ENCODE peak calls at places on chromosome X, in four cellular contexts. K, C, D and W are unnamed samples.

GRCh38 chrX:113287761-113288160 is 447.1 kb upstream of the AMOT start:
- DNase-seq in C (no peak), D (no peak), K (no peak), W (no peak)

GRCh38 chrX:40170830-40171512 is 73.2 kb upstream of the BCOR start:
- DNase-seq in K (no peak), D (no peak), C (no peak), W (peak)

GRCh38 chrX:120857240-120857639 is 18.4 kb downstream of the CT47B1 start:
- DNase-seq in D (no peak), K (no peak), C (no peak), W (peak)

GRCh38 chrX:47614618-47615017 is 5.0 kb downstream of the SYN1 start:
- DNase-seq in K (no peak), C (no peak), D (no peak), W (no peak)

GRCh38 chrX:18406531-18407266 is 18.7 kb upstream of the CDKL5 start:
- DNase-seq in D (no peak), K (peak), C (peak), W (peak)

GRCh38 chrX:104566921-104567501 is 1.0 kb downstream of the IL1RAPL2 start:
- DNase-seq in C (no peak), D (no peak), K (no peak), W (peak)

GRCh38 chrX:77174680-77175336 is 272.4 kb upstream of the FGF16 start:
- DNase-seq in K (no peak), D (peak), C (no peak), W (peak)

GRCh38 chrX:39759526-39760224 is 338.1 kb downstream of the BCOR start:
- DNase-seq in K (peak), D (peak), C (peak), W (peak)

GRCh38 chrX:150463566-150463965 is 100.4 kb downstream of the MAMLD1 start:
- DNase-seq in C (no peak), K (no peak), D (no peak), W (no peak)

GRCh38 chrX:125678258-125678657 is 358.6 kb downstream of the TEX13C start:
- DNase-seq in D (no peak), K (no peak), C (no peak), W (no peak)

GRCh38 chrX:46500054-46500453 is 45.2 kb downstream of the ZNF674 start:
- DNase-seq in D (no peak), K (no peak), C (no peak), W (no peak)

GRCh38 chrX:74242050-74242449 is 61.9 kb upstream of the ZCCHC13 start:
- DNase-seq in C (peak), D (no peak), K (peak), W (peak)

GRCh38 chrX:124212622-124213021 is 119.8 kb upstream of the TEX13D start:
- DNase-seq in C (peak), K (peak), D (no peak), W (no peak)

GRCh38 chrX:39739585-39739984 is 358.2 kb downstream of the BCOR start:
- DNase-seq in D (no peak), K (no peak), C (no peak), W (no peak)

GRCh38 chrX:11575332-11575731 is 90.4 kb downstream of the ARHGAP6 start:
- DNase-seq in K (no peak), C (no peak), D (no peak), W (no peak)

GRCh38 chrX:82141942-82142341 is 940.0 kb downstream of the SH3BGRL start:
- DNase-seq in D (no peak), C (no peak), K (no peak), W (no peak)

DNA sequence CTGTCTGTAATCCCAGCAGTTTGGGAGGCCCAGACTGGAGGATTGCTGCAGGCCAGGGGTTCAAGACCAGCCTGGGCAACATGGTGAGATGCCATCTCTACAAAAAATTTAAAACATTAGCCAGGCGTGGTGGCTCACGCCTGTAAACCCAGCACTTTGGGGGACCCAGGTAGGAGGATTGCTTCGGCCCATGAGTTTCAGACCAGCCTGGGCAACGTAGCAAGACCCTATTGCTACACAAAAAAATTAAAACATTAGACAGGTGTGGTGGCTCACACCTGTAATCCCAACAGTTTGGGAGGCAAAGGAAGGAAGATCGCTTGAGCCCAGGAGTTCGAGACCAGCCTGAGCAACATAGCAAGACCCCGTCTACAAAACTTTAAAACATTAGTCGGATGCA is 1.3 kb downstream of the DHRSX start:
- DNase-seq in D (peak), K (no peak), C (no peak), W (no peak)
- H3K4me3 ChIP-seq in D (peak), K (peak), C (peak), W (peak)

GRCh38 chrX:153925739-153926593 is at the start of gene ARHGAP4:
- DNase-seq in K (no peak), D (no peak), C (no peak), W (no peak)
- H3K4me3 ChIP-seq in K (no peak), D (peak), C (peak), W (peak)

DNA sequence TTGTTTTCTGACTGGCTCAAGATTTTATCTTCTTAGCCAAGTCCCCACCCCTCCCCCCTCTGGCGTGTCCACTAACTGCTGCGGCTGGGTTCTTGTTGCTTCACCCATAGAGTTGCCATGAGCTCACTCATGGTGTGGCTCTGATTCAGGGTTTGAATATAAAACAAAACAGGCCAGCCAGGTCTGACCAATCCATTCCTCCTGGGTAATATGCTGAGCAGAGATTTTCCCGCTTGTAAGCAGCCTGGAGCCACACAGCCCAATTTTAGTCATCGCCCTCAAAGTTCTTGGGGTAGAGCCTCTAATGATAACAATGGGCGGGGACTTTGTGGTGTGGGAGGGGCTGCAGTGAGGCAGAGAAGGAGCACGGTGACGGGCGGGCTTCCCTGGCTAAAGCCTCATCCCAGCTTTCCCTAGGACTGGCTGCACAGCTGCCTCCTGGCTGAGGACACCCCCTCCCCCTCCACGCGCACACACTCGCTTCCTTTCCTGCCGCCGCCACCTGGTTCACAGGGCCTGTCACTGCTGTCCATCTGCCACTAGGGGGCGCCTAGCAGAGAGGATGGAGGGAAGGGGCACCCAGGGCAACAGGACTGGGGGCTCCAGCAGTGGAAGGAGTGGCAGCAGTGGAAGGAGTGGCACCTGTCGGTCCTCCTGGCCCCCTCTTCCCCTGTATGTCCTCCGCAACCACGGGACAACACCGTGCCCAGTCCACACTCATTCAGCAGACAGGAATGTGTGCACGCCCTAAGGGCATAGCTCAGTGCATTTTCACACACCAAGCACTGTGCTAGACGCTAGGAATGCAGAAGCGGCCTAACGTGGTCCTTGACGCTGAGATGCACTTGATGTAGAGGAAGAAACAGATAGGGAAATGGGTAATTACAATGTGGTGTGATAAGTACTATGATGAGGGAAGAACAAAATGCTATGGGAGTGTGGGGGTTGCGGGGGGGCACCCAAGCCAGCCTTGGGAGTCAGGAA is 26.8 kb downstream of the PRPS1 start:
- DNase-seq in D (peak), K (peak), C (peak), W (peak)
- H3K4me3 ChIP-seq in D (no peak), K (peak), C (peak), W (peak)

GRCh38 chrX:71493111-71493613 is 39.7 kb upstream of the OGT start:
- DNase-seq in C (peak), D (no peak), K (no peak), W (no peak)

GRCh38 chrX:71487814-71488213 is 45.1 kb upstream of the OGT start:
- DNase-seq in C (no peak), D (no peak), K (no peak), W (no peak)

GRCh38 chrX:71489540-71489939 is 43.4 kb upstream of the OGT start:
- DNase-seq in K (no peak), C (peak), D (no peak), W (no peak)

GRCh38 chrX:71496476-71496875 is 36.4 kb upstream of the OGT start:
- DNase-seq in K (no peak), D (no peak), C (no peak), W (no peak)

GRCh38 chrX:71492086-71493065 is 40.5 kb upstream of the OGT start:
- DNase-seq in D (peak), K (peak), C (peak), W (peak)
- H3K4me3 ChIP-seq in D (peak), K (peak), C (peak), W (peak)

GRCh38 chrX:1106478-1107210 is 105.8 kb downstream of the CRLF2 start:
- DNase-seq in K (no peak), C (no peak), D (peak), W (no peak)

GRCh38 chrX:1109580-1110119 is 102.8 kb downstream of the CRLF2 start:
- DNase-seq in C (no peak), K (no peak), D (no peak), W (no peak)

GRCh38 chrX:1112321-1112720 is 100.1 kb downstream of the CRLF2 start:
- DNase-seq in C (no peak), K (no peak), D (no peak), W (no peak)

GRCh38 chrX:1108451-1109445 is 103.7 kb downstream of the CRLF2 start:
- DNase-seq in D (peak), K (no peak), C (no peak), W (no peak)

GRCh38 chrX:1111543-1112300 is 100.7 kb downstream of the CRLF2 start:
- DNase-seq in C (no peak), D (no peak), K (no peak), W (no peak)
- H3K4me3 ChIP-seq in C (no peak), D (no peak), K (no peak), W (no peak)

DNA sequence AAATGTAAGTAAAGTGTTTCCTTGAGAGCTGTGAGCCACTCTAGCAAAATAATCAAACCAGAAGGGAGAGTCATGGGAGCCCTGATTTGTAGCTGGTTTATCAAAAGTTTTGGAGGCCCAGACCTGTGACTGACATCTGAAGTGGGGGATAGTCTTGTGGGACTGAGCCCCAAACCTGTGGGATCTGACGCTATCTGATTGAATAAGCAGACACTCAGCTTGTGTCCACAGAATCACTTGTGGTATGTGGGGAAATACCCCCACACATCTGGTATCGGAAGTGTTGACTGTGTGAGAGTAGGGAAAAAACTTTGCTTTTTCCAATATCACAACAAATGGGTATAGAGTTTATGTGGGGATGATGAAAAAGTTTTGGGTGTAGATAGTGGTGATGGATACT is 35.4 kb downstream of the FUNDC1 start:
- DNase-seq in K (no peak), C (no peak), D (no peak), W (no peak)
- H3K4me3 ChIP-seq in K (no peak), C (no peak), D (no peak), W (no peak)

GRCh38 chrX:134240209-134240608 is 3.2 kb downstream of the CCDC160 start:
- DNase-seq in C (no peak), K (no peak), D (no peak), W (no peak)

GRCh38 chrX:134239016-134239415 is 2.0 kb downstream of the CCDC160 start:
- DNase-seq in K (no peak), D (no peak), C (no peak), W (peak)

GRCh38 chrX:134236690-134237362 is at the start of gene CCDC160:
- DNase-seq in C (no peak), D (no peak), K (peak), W (peak)

GRCh38 chrX:134235236-134235635 is 1.7 kb upstream of the CCDC160 start:
- DNase-seq in D (no peak), K (no peak), C (no peak), W (peak)

DNA sequence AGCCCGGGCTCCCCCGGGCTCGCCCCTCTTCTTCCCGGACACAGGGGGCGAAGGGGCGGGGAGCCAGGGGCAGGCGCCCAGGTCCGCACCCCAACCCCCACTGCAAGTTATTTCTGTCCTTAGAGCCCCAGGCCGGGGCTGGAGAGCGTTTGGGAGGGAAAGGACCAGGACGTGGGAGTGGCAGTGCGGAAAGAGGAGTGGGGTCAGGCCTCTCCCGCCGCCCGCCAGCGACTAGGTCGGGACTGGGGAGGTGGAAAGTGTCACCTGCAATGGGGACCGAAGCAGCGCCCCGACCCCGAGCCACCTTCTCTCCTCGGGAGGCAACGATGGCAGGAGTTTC is 351 bp downstream of the CCDC160 start:
- DNase-seq in C (no peak), D (no peak), K (no peak), W (no peak)
- H3K4me3 ChIP-seq in C (peak), D (peak), K (peak), W (peak)

DNA sequence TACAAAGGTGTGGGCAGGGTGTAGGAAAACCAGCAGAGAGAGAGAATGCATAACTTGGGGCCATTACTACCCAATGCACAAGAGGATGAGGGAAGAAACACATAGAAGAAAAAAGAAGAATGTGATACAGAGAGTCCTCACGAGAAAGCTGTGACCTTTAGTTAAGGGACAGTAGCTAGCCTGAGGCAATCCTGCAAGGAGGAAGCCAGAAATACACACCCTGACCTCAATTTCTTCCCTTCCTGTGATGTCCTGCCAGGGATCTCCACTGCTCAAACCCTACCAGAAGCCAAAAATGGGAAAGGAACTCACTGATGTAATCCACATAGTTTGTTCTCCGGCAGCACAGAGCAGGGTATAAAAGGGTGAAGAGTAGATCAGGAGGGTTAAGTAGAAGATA is 17.8 kb upstream of the XKRX start:
- DNase-seq in C (peak), D (no peak), K (peak), W (peak)
- H3K4me3 ChIP-seq in C (no peak), D (no peak), K (no peak), W (no peak)